ENCODE peak calls at places on chromosomes 16 and 17, in nine cellular contexts. N is PC-3, Q is ureter, X is NCI-H1417, T is head of caudate nucleus, U is left cardiac atrium, I is AG09319, J is cardiac fibroblast, F is tibial nerve. Y is an unnamed sample.

GRCh38 chr17:54933921-54934320 is 33.3 kb downstream of the TOM1L1 start:
- DNase-seq in N (no peak), Q (no peak), X (no peak), T (no peak), U (no peak), I (no peak), J (no peak), F (no peak), Y (no peak)

GRCh38 chr17:16617481-16618060 is 36.1 kb downstream of the ZNF624 start:
- DNase-seq in N (no peak), Q (no peak), X (no peak), T (no peak), U (no peak), I (no peak), J (no peak), F (no peak), Y (no peak)

GRCh38 chr17:81870155-81870977 is 771 bp downstream of the ARHGDIA start:
- DNase-seq in N (peak), Q (no peak), X (peak), T (peak), U (peak), I (no peak), J (peak), F (no peak), Y (peak)

GRCh38 chr17:57834146-57834741 is 15.6 kb downstream of the MRPS23 start:
- DNase-seq in N (peak), Q (no peak), X (peak), T (no peak), U (peak), I (no peak), J (peak), F (no peak), Y (no peak)

GRCh38 chr17:21573961-21574610 is 118.2 kb upstream of the KCNJ18 start:
- DNase-seq in N (no peak), Q (peak), X (no peak), T (peak), U (peak), I (peak), J (peak), F (peak), Y (peak)

GRCh38 chr17:68944435-68945035 is 10.7 kb downstream of the ABCA8 start:
- DNase-seq in N (no peak), Q (no peak), X (no peak), T (no peak), U (no peak), I (no peak), J (no peak), F (no peak), Y (no peak)

GRCh38 chr17:58691701-58692238 is at the start of gene TEX14:
- DNase-seq in N (no peak), Q (no peak), X (no peak), T (no peak), U (peak), I (no peak), J (no peak), F (no peak), Y (no peak)

GRCh38 chr17:76678330-76678729 is 32.4 kb downstream of the MXRA7 start:
- DNase-seq in N (no peak), Q (no peak), X (no peak), T (no peak), U (no peak), I (no peak), J (no peak), F (no peak), Y (no peak)

GRCh38 chr16:67406111-67406593 is 10.1 kb downstream of the ZDHHC1 start:
- DNase-seq in N (no peak), Q (no peak), X (no peak), T (no peak), U (no peak), I (no peak), J (peak), F (no peak), Y (no peak)

GRCh38 chr16:58393138-58393504 is 850 bp downstream of the GINS3 start:
- DNase-seq in N (no peak), Q (no peak), X (no peak), T (no peak), U (no peak), I (no peak), J (peak), F (no peak), Y (no peak)

GRCh38 chr17:58279016-58279671 is 1.6 kb downstream of the MPO start:
- DNase-seq in N (no peak), Q (no peak), X (peak), T (no peak), U (peak), I (no peak), J (peak), F (no peak), Y (no peak)

GRCh38 chr16:26795184-26795583 is 271.5 kb upstream of the C16orf82 start:
- DNase-seq in N (no peak), Q (no peak), X (no peak), T (no peak), U (no peak), I (no peak), J (no peak), F (no peak), Y (peak)

GRCh38 chr16:29302976-29303375 is 103.5 kb downstream of the NPIPB11 start:
- DNase-seq in N (no peak), Q (no peak), X (no peak), T (no peak), U (no peak), I (no peak), J (no peak), F (no peak), Y (no peak)

GRCh38 chr17:73142763-73143395 is 21.9 kb upstream of the SSTR2 start:
- DNase-seq in N (peak), Q (no peak), X (no peak), T (no peak), U (no peak), I (no peak), J (peak), F (no peak), Y (no peak)

GRCh38 chr16:67942200-67942509 is 1.8 kb downstream of the LCAT start:
- DNase-seq in N (peak), Q (no peak), X (no peak), T (no peak), U (no peak), I (no peak), J (peak), F (no peak), Y (no peak)

GRCh38 chr17:2054262-2054739 is 602 bp upstream of the HIC1 start:
- DNase-seq in N (peak), Q (no peak), X (peak), T (peak), U (no peak), I (no peak), J (peak), F (no peak), Y (peak)